ENCODE peak calls at places on chromosomes 4 and X, in four cellular contexts. S is OCI-LY7, W is GM23338, Q is adrenal gland. N is an unnamed sample. For H3K4me1, the result is how much of the 10 kb centered on the place peaks cover.

GRCh38 chrX:48854898-48855297 is 19.5 kb upstream of the PCSK1N start:
- DNase-seq in W (peak), S (peak), Q (no peak), N (no peak)

GRCh38 chrX:135923353-135923752 is 29.8 kb downstream of the SAGE1 start:
- DNase-seq in S (peak), W (peak), Q (no peak), N (no peak)

GRCh38 chrX:20988118-20988517 is 386.1 kb upstream of the CNKSR2 start:
- DNase-seq in Q (no peak), W (no peak), S (no peak), N (no peak)

GRCh38 chr4:67658302-67658701 is 42.7 kb downstream of the UBA6 start:
- DNase-seq in W (no peak), S (no peak), Q (no peak), N (no peak)

GRCh38 chr4:100539706-100540105 is 21.9 kb upstream of the EMCN start:
- DNase-seq in Q (no peak), S (no peak), W (no peak), N (no peak)

GRCh38 chrX:153933751-153934472 is 925 bp downstream of the NAA10 start:
- DNase-seq in S (no peak), Q (no peak), W (no peak), N (no peak)

GRCh38 chr4:8674311-8674885 is 81.8 kb downstream of the CPZ start:
- DNase-seq in S (no peak), Q (no peak), W (no peak), N (no peak)

GRCh38 chr4:113893546-113893945 is 85.9 kb downstream of the ARSJ start:
- DNase-seq in Q (no peak), W (no peak), S (peak), N (no peak)

GRCh38 chrX:18582910-18583493 is 88.9 kb downstream of the RS1 start:
- DNase-seq in S (no peak), Q (no peak), W (peak), N (no peak)

GRCh38 chr4:53119685-53120084 is 246.2 kb downstream of the SCFD2 start:
- DNase-seq in W (peak), Q (no peak), S (no peak), N (no peak)

GRCh38 chrX:134622056-134622812 is 36.0 kb downstream of the PLAC1 start:
- DNase-seq in Q (no peak), S (no peak), W (peak), N (no peak)

GRCh38 chr4:161320377-161320776 is 843.4 kb downstream of the FSTL5 start:
- DNase-seq in Q (no peak), S (peak), W (peak), N (no peak)

GRCh38 chrX:26414534-26414933 is 198.6 kb downstream of the MAGEB5 start:
- DNase-seq in W (no peak), S (no peak), Q (no peak), N (no peak)

GRCh38 chrX:370963-371745 is 15.6 kb downstream of the PPP2R3B start:
- DNase-seq in S (peak), Q (no peak), W (no peak), N (no peak)

GRCh38 chr4:134388351-134388750 is 186.8 kb upstream of the PABPC4L start:
- DNase-seq in W (peak), S (no peak), Q (no peak), N (no peak)

GRCh38 chr4:102263024-102263787 is 82.1 kb downstream of the SLC39A8 start:
- DNase-seq in W (peak), Q (no peak), S (peak), N (no peak)

GRCh38 chrX:68409154-68409553 is 24.1 kb downstream of the OPHN1 start:
- DNase-seq in Q (no peak), S (no peak), W (no peak), N (peak)

GRCh38 chr4:53321151-53321987 is 44.5 kb downstream of the SCFD2 start:
- DNase-seq in S (no peak), W (peak), Q (no peak), N (no peak)

GRCh38 chr4:123813901-123814300 is 417.3 kb downstream of the SPRY1 start:
- DNase-seq in S (no peak), W (no peak), Q (no peak), N (no peak)

GRCh38 chr4:148441624-148441985 is 609 bp downstream of the NR3C2 start:
- DNase-seq in W (peak), Q (peak), S (no peak), N (no peak)

GRCh38 chr4:88230953-88231835 is 53.2 kb downstream of the PPM1K start:
- DNase-seq in S (no peak), Q (no peak), W (no peak), N (no peak)

GRCh38 chrX:154658957-154659356 is 5.6 kb upstream of the CTAG2 start:
- DNase-seq in W (no peak), Q (no peak), S (no peak), N (no peak)

GRCh38 chrX:23578079-23578478 is 89.2 kb upstream of the PRDX4 start:
- DNase-seq in Q (peak), S (no peak), W (no peak), N (no peak)

GRCh38 chrX:78455901-78456300 is 128.5 kb upstream of the CYSLTR1 start:
- DNase-seq in S (no peak), Q (no peak), W (no peak), N (no peak)

GRCh38 chrX:65522739-65523372 is 11.7 kb downstream of the LAS1L start:
- DNase-seq in W (no peak), Q (no peak), S (no peak), N (no peak)

GRCh38 chr4:155208258-155209054 is at the start of gene NPY2R:
- DNase-seq in Q (no peak), W (peak), S (no peak), N (peak)

GRCh38 chrX:112043997-112044396 is 38.6 kb downstream of the TRPC5 start:
- DNase-seq in W (peak), Q (no peak), S (peak), N (no peak)

GRCh38 chr4:2875556-2875955 is 31.9 kb downstream of the ADD1 start:
- DNase-seq in Q (no peak), S (no peak), W (no peak), N (no peak)

GRCh38 chr4:76969941-76970529 is 20.5 kb downstream of the SEPTIN11 start:
- DNase-seq in Q (no peak), S (no peak), W (peak), N (no peak)

GRCh38 chr4:184815046-184815877 is 10.5 kb downstream of the ACSL1 start:
- DNase-seq in S (peak), Q (peak), W (no peak), N (peak)

GRCh38 chr4:41991916-41992767 is 1.8 kb downstream of the SLC30A9 start:
- DNase-seq in Q (no peak), S (no peak), W (no peak), N (no peak)

GRCh38 chr4:6056976-6057766 is 38.9 kb upstream of the C4orf50 start:
- DNase-seq in Q (no peak), W (no peak), S (no peak), N (no peak)
- TF ChIP-seq CTCF in Q (no peak), W (no peak), S (no peak), N (no peak)

DNA sequence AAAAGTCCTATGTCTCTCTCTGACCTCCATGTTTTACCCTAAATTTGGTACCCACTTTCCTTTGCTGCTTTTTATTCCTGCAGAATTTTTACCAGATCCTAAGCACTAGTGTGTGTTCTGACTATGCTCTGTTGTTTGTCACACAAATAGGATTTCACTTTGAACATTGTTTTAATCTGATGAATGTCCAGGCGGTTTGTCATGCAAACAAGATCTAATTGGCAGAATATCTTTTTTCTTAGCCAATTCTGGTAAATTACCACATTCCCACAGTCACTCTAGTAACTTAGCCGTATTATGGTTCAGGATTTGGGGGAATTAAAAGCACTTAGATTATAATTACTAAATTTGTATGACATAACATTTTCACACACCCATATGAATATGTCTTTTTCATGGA is 557.2 kb upstream of the BOD1L1 start:
- DNase-seq in W (no peak), S (no peak), Q (no peak), N (no peak)
- H3K4me1 ChIP-seq in W (under half), S (under half), Q (under half), N (under half)

DNA sequence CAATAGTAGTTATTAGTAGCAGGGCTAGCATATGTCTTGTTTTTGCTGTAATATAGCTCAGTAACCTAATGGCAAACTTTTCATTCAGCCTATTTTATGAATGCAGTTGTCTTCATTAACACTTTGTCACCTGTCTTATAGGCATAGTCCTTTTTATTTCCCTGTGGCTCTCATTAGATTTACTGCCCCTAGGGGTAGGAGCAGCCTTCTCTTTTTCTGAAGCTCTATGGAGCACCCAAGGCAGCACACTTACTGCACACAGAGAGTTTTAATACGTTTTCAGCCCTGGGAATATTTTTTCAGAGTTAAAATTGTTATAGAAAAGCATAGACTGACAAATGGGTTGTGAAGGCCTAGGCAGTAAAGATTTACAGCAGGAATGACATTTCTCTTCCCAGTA is 406.8 kb downstream of the TMA16 start:
- DNase-seq in Q (no peak), S (no peak), W (peak), N (no peak)
- TF ChIP-seq CTCF in Q (no peak), S (no peak), W (peak), N (no peak)

DNA sequence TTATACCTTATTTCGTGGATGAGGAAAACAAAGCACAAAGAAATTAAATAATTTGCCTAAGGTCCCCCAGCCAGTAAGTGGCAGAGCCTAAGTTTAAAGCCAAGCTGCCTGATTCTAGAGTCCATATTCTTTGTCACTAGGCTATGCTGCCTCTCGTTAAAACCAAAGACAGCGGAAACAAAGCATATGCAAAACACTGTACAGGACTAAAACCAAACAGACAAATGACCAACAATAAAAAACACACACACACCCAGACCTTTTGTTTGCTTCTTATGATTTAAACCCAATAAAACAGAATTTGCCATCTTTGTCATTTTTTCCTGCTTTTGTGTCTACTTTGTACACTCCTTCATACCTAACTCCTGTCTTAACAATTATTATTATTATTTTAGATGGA is 10.1 kb upstream of the VSIG1 start:
- DNase-seq in W (no peak), S (no peak), Q (no peak), N (no peak)
- H3K4me1 ChIP-seq in W (under half), S (under half), Q (under half), N (under half)

GRCh38 chrX:74537011-74537390 is 77.4 kb downstream of the RLIM start:
- DNase-seq in S (no peak), W (peak), Q (peak), N (no peak)

GRCh38 chrX:74536142-74537010 is 78.0 kb downstream of the RLIM start:
- DNase-seq in W (peak), S (no peak), Q (peak), N (peak)

GRCh38 chrX:74535633-74536141 is 78.7 kb downstream of the RLIM start:
- DNase-seq in W (peak), Q (peak), S (no peak), N (peak)

GRCh38 chrX:74534569-74535038 is 79.8 kb downstream of the RLIM start:
- DNase-seq in S (no peak), W (no peak), Q (no peak), N (no peak)

DNA sequence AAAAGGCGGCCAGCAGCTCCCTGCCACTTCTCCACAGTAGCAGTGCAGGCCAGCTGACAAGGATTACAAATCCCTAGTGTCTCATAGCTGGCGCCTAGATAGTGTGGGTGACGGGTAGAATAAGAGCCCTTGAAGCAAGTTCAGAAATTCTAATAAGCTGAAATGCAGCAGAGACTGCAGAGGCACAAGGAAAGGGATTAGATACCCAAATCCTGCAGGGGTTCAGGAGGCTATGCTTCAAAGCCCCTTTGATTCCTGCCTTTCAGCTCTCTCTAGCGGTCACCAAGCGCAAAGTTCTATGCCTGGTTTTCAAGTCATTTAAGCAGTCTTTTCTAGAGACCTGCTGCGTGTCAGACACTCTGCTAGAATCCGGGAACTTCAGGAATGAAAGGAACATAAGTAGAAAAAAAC is 79.2 kb downstream of the RLIM start:
- DNase-seq in W (peak), S (peak), Q (peak), N (peak)
- TF ChIP-seq CTCF in W (peak), S (peak), Q (peak), N (peak)

GRCh38 chrX:103730746-103731508 is 20.2 kb downstream of the TMEM31 start:
- DNase-seq in Q (no peak), S (no peak), W (no peak), N (peak)

GRCh38 chrX:103727115-103727514 is 16.4 kb downstream of the TMEM31 start:
- DNase-seq in W (no peak), S (no peak), Q (no peak), N (no peak)

GRCh38 chrX:103729015-103729414 is 18.3 kb downstream of the TMEM31 start:
- DNase-seq in Q (no peak), W (no peak), S (no peak), N (no peak)

GRCh38 chrX:103733017-103733416 is 22.3 kb downstream of the TMEM31 start:
- DNase-seq in W (no peak), S (no peak), Q (no peak), N (no peak)

GRCh38 chrX:103730147-103730546 is 19.4 kb downstream of the TMEM31 start:
- DNase-seq in Q (no peak), S (peak), W (no peak), N (no peak)
- H3K4me1 ChIP-seq in Q (under half), S (under half), W (under half), N (under half)

GRCh38 chr4:40325406-40326019 is 9.6 kb upstream of the CHRNA9 start:
- DNase-seq in W (peak), Q (peak), S (peak), N (no peak)
- TF ChIP-seq CTCF in W (peak), Q (peak), S (peak), N (peak)

GRCh38 chr4:173242466-173243250 is 74.0 kb downstream of the GALNT7 start:
- DNase-seq in S (no peak), Q (no peak), W (no peak), N (no peak)
- H3K4me1 ChIP-seq in S (under half), Q (under half), W (half or more), N (under half)

GRCh38 chr4:39407584-39407885 is 805 bp downstream of the KLB start:
- DNase-seq in W (no peak), S (no peak), Q (no peak), N (no peak)

GRCh38 chr4:39415678-39416283 is 9.1 kb downstream of the KLB start:
- DNase-seq in W (no peak), Q (no peak), S (no peak), N (no peak)

GRCh38 chr4:39406763-39407583 is at the start of gene KLB:
- DNase-seq in S (no peak), Q (no peak), W (no peak), N (no peak)

DNA sequence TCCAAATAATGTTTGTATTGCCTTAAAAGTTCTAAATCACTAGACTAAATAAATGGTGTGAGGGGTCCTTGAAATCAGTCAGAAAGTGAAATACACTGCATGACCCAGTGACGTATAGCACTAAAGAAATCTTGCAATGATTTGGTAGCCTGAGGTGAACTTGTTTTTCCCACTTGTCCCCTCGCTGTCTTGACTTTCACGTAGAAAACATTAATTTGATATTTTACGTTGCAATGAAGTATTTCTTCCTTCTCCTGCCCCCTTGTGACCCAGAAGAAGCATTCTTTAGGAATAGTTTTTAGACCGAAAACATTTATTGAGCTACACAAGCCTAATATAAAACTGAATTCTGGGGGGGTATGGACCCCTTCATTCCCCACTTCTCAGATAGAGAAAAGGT is 3.7 kb downstream of the KLB start:
- DNase-seq in Q (no peak), W (no peak), S (peak), N (no peak)
- TF ChIP-seq CTCF in Q (peak), W (no peak), S (peak), N (no peak)